ENCODE peak calls at places on chromosome 18, in six cellular contexts. One of them, this sample, is unnamed.

GRCh38 chr18:5879479-5879882 is 15.8 kb downstream of the TMEM200C start:
- DNase-seq in H1: no peak
- DNase-seq in IMR-90: peak
- DNase-seq in neuronal stem cell: no peak
- DNase-seq in H9: no peak
- DNase-seq in mesenchymal stem cell: peak
- DNase-seq in this sample: no peak

GRCh38 chr18:45802814-45803492 is 22.5 kb upstream of the SIGLEC15 start:
- DNase-seq in H1: no peak
- DNase-seq in IMR-90: peak
- DNase-seq in neuronal stem cell: no peak
- DNase-seq in H9: no peak
- DNase-seq in mesenchymal stem cell: peak
- DNase-seq in this sample: no peak

GRCh38 chr18:77101410-77102245 is 31.0 kb downstream of the MBP start:
- DNase-seq in H1: peak
- DNase-seq in IMR-90: peak
- DNase-seq in neuronal stem cell: no peak
- DNase-seq in H9: peak
- DNase-seq in mesenchymal stem cell: peak
- DNase-seq in this sample: peak

GRCh38 chr18:7256959-7257742 is 26.3 kb downstream of the LRRC30 start:
- DNase-seq in H1: no peak
- DNase-seq in IMR-90: no peak
- DNase-seq in neuronal stem cell: no peak
- DNase-seq in H9: no peak
- DNase-seq in mesenchymal stem cell: no peak
- DNase-seq in this sample: no peak

GRCh38 chr18:40440088-40440487 is 1514.9 kb upstream of the PIK3C3 start:
- DNase-seq in H1: no peak
- DNase-seq in IMR-90: no peak
- DNase-seq in neuronal stem cell: no peak
- DNase-seq in H9: no peak
- DNase-seq in mesenchymal stem cell: no peak
- DNase-seq in this sample: no peak

GRCh38 chr18:48034651-48035555 is 104.4 kb upstream of the SMAD2 start:
- DNase-seq in H1: no peak
- DNase-seq in IMR-90: no peak
- DNase-seq in neuronal stem cell: no peak
- DNase-seq in H9: no peak
- DNase-seq in mesenchymal stem cell: no peak
- DNase-seq in this sample: no peak

GRCh38 chr18:52069201-52069600 is 270.8 kb upstream of the DCC start:
- DNase-seq in H1: no peak
- DNase-seq in IMR-90: no peak
- DNase-seq in neuronal stem cell: no peak
- DNase-seq in H9: no peak
- DNase-seq in mesenchymal stem cell: no peak
- DNase-seq in this sample: no peak

GRCh38 chr18:31237142-31237541 is 74.5 kb upstream of the DSC1 start:
- DNase-seq in H1: no peak
- DNase-seq in IMR-90: no peak
- DNase-seq in neuronal stem cell: no peak
- DNase-seq in H9: no peak
- DNase-seq in mesenchymal stem cell: no peak
- DNase-seq in this sample: no peak

GRCh38 chr18:67783215-67783946 is 266.9 kb upstream of the DSEL start:
- DNase-seq in H1: no peak
- DNase-seq in IMR-90: peak
- DNase-seq in neuronal stem cell: no peak
- DNase-seq in H9: no peak
- DNase-seq in mesenchymal stem cell: peak
- DNase-seq in this sample: peak

GRCh38 chr18:13112982-13113381 is 105.6 kb upstream of the LDLRAD4 start:
- DNase-seq in H1: peak
- DNase-seq in IMR-90: peak
- DNase-seq in neuronal stem cell: peak
- DNase-seq in H9: peak
- DNase-seq in mesenchymal stem cell: peak
- DNase-seq in this sample: no peak

GRCh38 chr18:48412339-48412929 is 3.3 kb upstream of the ZBTB7C start:
- DNase-seq in H1: no peak
- DNase-seq in IMR-90: no peak
- DNase-seq in neuronal stem cell: no peak
- DNase-seq in H9: peak
- DNase-seq in mesenchymal stem cell: peak
- DNase-seq in this sample: peak

GRCh38 chr18:78630356-78630755 is 349.3 kb upstream of the SALL3 start:
- DNase-seq in H1: no peak
- DNase-seq in IMR-90: no peak
- DNase-seq in neuronal stem cell: no peak
- DNase-seq in H9: no peak
- DNase-seq in mesenchymal stem cell: no peak
- DNase-seq in this sample: no peak

GRCh38 chr18:989423-989822 is 84.8 kb downstream of the ADCYAP1 start:
- DNase-seq in H1: no peak
- DNase-seq in IMR-90: no peak
- DNase-seq in neuronal stem cell: no peak
- DNase-seq in H9: no peak
- DNase-seq in mesenchymal stem cell: no peak
- DNase-seq in this sample: no peak

GRCh38 chr18:58618822-58619553 is 9.9 kb downstream of the ALPK2 start:
- DNase-seq in H1: no peak
- DNase-seq in IMR-90: peak
- DNase-seq in neuronal stem cell: no peak
- DNase-seq in H9: no peak
- DNase-seq in mesenchymal stem cell: no peak
- DNase-seq in this sample: no peak

GRCh38 chr18:59623456-59624383 is 73.5 kb downstream of the CCBE1 start:
- DNase-seq in H1: no peak
- DNase-seq in IMR-90: peak
- DNase-seq in neuronal stem cell: no peak
- DNase-seq in H9: no peak
- DNase-seq in mesenchymal stem cell: peak
- DNase-seq in this sample: no peak

DNA sequence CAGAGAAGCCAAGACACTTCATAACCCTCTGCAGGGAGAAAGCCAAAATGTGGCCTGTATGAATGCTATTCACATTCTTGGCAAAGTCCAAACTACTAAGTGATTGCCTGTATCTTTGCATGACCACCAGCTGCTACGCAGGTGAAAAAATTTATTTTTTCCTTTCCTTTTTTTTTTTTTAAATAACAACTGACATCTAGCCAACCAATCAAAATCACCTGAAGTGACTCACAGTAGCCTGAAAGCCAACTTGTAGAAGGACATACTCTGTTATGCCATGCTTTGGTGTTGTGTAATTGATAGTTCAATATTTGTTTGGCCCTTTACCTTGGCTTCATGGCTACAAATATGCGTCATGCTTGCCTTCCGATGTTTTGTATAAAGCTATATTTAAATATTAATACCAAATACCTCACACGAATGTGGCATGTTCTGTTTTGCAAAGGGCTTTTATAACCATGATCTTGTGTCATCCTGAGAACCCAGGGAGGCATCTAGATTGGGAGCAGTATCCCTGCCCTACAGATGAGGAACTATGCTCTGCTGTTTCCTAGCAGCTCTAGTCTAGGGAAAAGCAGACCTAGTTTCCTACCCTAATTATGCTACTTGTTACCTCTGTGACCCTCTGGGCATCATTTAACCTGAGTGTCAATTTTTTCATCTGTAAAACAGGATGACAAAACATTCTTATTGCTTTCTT is 102.1 kb downstream of the MYOM1 start:
- DNase-seq in H1: no peak
- DNase-seq in IMR-90: no peak
- DNase-seq in neuronal stem cell: no peak
- DNase-seq in H9: no peak
- DNase-seq in mesenchymal stem cell: no peak
- DNase-seq in this sample: no peak
- H4K91ac ChIP-seq in H1: no peak
- H4K91ac ChIP-seq in IMR-90: no peak
- H4K91ac ChIP-seq in neuronal stem cell: no peak
- H4K91ac ChIP-seq in H9: no peak
- H4K91ac ChIP-seq in mesenchymal stem cell: no peak
- H4K91ac ChIP-seq in this sample: no peak

GRCh38 chr18:50636366-50637057 is 76.6 kb downstream of the MAPK4 start:
- DNase-seq in H1: no peak
- DNase-seq in IMR-90: no peak
- DNase-seq in neuronal stem cell: no peak
- DNase-seq in H9: no peak
- DNase-seq in mesenchymal stem cell: no peak
- DNase-seq in this sample: no peak

GRCh38 chr18:50642439-50642838 is 82.6 kb downstream of the MAPK4 start:
- DNase-seq in H1: no peak
- DNase-seq in IMR-90: no peak
- DNase-seq in neuronal stem cell: no peak
- DNase-seq in H9: no peak
- DNase-seq in mesenchymal stem cell: no peak
- DNase-seq in this sample: no peak

GRCh38 chr18:50638623-50639398 is 78.9 kb downstream of the MAPK4 start:
- DNase-seq in H1: peak
- DNase-seq in IMR-90: no peak
- DNase-seq in neuronal stem cell: no peak
- DNase-seq in H9: peak
- DNase-seq in mesenchymal stem cell: no peak
- DNase-seq in this sample: no peak

GRCh38 chr18:50633992-50634391 is 74.1 kb downstream of the MAPK4 start:
- DNase-seq in H1: no peak
- DNase-seq in IMR-90: no peak
- DNase-seq in neuronal stem cell: no peak
- DNase-seq in H9: no peak
- DNase-seq in mesenchymal stem cell: no peak
- DNase-seq in this sample: no peak

GRCh38 chr18:50637961-50638622 is 78.2 kb downstream of the MAPK4 start:
- DNase-seq in H1: no peak
- DNase-seq in IMR-90: no peak
- DNase-seq in neuronal stem cell: no peak
- DNase-seq in H9: no peak
- DNase-seq in mesenchymal stem cell: no peak
- DNase-seq in this sample: no peak
- H4K91ac ChIP-seq in H1: no peak
- H4K91ac ChIP-seq in IMR-90: no peak
- H4K91ac ChIP-seq in neuronal stem cell: no peak
- H4K91ac ChIP-seq in H9: no peak
- H4K91ac ChIP-seq in mesenchymal stem cell: no peak
- H4K91ac ChIP-seq in this sample: no peak

DNA sequence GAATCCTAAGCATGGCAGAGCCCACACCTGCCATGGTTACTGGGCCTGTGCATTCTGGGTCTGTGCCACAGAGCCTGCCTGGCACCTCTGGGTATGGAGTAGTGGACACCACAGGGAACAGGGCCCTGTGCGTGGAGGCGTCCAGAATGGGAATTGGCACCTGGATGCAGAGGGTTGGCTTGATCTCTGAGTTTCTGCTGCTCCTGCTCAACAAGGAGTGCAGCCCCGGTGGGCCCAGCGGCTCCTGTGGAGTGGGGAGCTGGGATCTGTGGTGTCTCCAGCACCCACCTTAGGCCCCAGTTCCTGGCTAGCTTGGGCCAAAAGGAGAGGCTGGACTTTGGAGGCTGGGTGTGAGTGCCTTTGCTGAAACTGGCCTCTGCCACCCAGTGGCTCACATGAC is 7.9 kb upstream of the ANKRD62 start:
- DNase-seq in H1: no peak
- DNase-seq in IMR-90: no peak
- DNase-seq in neuronal stem cell: no peak
- DNase-seq in H9: no peak
- DNase-seq in mesenchymal stem cell: no peak
- DNase-seq in this sample: no peak
- H4K91ac ChIP-seq in H1: no peak
- H4K91ac ChIP-seq in IMR-90: no peak
- H4K91ac ChIP-seq in neuronal stem cell: peak
- H4K91ac ChIP-seq in H9: no peak
- H4K91ac ChIP-seq in mesenchymal stem cell: no peak
- H4K91ac ChIP-seq in this sample: no peak

GRCh38 chr18:22542400-22542835 is 124.7 kb upstream of the CTAGE1 start:
- DNase-seq in H1: no peak
- DNase-seq in IMR-90: peak
- DNase-seq in neuronal stem cell: no peak
- DNase-seq in H9: no peak
- DNase-seq in mesenchymal stem cell: peak
- DNase-seq in this sample: peak
- H4K91ac ChIP-seq in H1: no peak
- H4K91ac ChIP-seq in IMR-90: peak
- H4K91ac ChIP-seq in neuronal stem cell: no peak
- H4K91ac ChIP-seq in H9: no peak
- H4K91ac ChIP-seq in mesenchymal stem cell: no peak
- H4K91ac ChIP-seq in this sample: no peak

GRCh38 chr18:37516361-37516853 is 49.2 kb downstream of the CELF4 start:
- DNase-seq in H1: no peak
- DNase-seq in IMR-90: no peak
- DNase-seq in neuronal stem cell: no peak
- DNase-seq in H9: no peak
- DNase-seq in mesenchymal stem cell: no peak
- DNase-seq in this sample: no peak

GRCh38 chr18:37509600-37509999 is 56.0 kb downstream of the CELF4 start:
- DNase-seq in H1: no peak
- DNase-seq in IMR-90: no peak
- DNase-seq in neuronal stem cell: no peak
- DNase-seq in H9: no peak
- DNase-seq in mesenchymal stem cell: no peak
- DNase-seq in this sample: no peak

GRCh38 chr18:37511933-37512332 is 53.7 kb downstream of the CELF4 start:
- DNase-seq in H1: no peak
- DNase-seq in IMR-90: no peak
- DNase-seq in neuronal stem cell: no peak
- DNase-seq in H9: no peak
- DNase-seq in mesenchymal stem cell: no peak
- DNase-seq in this sample: no peak

GRCh38 chr18:37507239-37507638 is 58.4 kb downstream of the CELF4 start:
- DNase-seq in H1: no peak
- DNase-seq in IMR-90: no peak
- DNase-seq in neuronal stem cell: no peak
- DNase-seq in H9: no peak
- DNase-seq in mesenchymal stem cell: no peak
- DNase-seq in this sample: no peak

DNA sequence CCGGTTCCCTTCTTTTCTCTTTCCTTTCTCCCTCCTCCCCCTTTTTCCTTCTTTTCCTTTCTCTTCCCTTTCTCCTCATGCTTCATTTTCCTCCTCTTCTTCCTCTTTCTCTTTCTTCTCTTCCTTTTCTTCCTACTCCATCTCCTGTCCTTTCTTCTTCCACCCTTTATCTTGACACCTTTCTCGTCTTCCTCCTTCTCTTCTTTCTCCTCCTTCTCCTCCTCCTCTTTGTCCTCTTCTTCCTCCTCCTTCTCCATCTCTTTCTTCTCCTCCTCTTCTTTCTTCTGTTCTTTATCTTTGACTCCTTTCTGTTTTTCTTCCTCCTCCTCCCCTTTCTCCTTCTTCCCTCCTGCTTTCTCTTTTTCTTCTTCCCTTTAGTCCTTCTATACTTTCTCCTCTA is 53.2 kb downstream of the CELF4 start:
- DNase-seq in H1: no peak
- DNase-seq in IMR-90: no peak
- DNase-seq in neuronal stem cell: no peak
- DNase-seq in H9: no peak
- DNase-seq in mesenchymal stem cell: no peak
- DNase-seq in this sample: no peak
- H4K91ac ChIP-seq in H1: no peak
- H4K91ac ChIP-seq in IMR-90: no peak
- H4K91ac ChIP-seq in neuronal stem cell: no peak
- H4K91ac ChIP-seq in H9: no peak
- H4K91ac ChIP-seq in mesenchymal stem cell: no peak
- H4K91ac ChIP-seq in this sample: no peak

This sample was measured in trophoblast cell.